ENCODE peak calls at places on chromosomes 1 and 21, in eight cellular contexts. N, B, L, W, K, U, J and X are unnamed samples.
A peak's percentile ranks its signal among the peaks of the same experiment; 100 is the strongest.

GRCh38 chr1:85585845-85586244 is 5.3 kb downstream of the CCN1 start:
- DNase-seq in W (no peak), L (no peak), U (no peak), B (no peak), N (no peak), J (peak; percentile 94), K (no peak), X (no peak)

GRCh38 chr1:207890136-207890738 is 20.7 kb downstream of the CD34 start:
- DNase-seq in L (peak; percentile 80), K (no peak), U (no peak), W (no peak), J (peak; percentile 75), B (no peak), N (no peak), X (no peak)

GRCh38 chr1:59901770-59902388 is 24.7 kb downstream of the CYP2J2 start:
- DNase-seq in N (no peak), W (no peak), L (no peak), J (peak; percentile 28), B (no peak), U (no peak), K (no peak), X (no peak)

GRCh38 chr21:8993943-8994639 is 1527.3 kb upstream of the TPTE start:
- DNase-seq in N (no peak), K (no peak), B (no peak), U (no peak), W (no peak), J (no peak), L (no peak), X (no peak)

GRCh38 chr1:110671323-110671722 is 3.4 kb downstream of the KCNA3 start:
- DNase-seq in N (no peak), L (no peak), U (no peak), B (peak; percentile 12), W (no peak), J (no peak), K (no peak), X (no peak)

GRCh38 chr1:26537951-26538352 is 8.4 kb downstream of the RPS6KA1 start:
- DNase-seq in L (peak; percentile 87), W (no peak), U (no peak), B (no peak), N (no peak), K (no peak), J (peak; percentile 70), X (no peak)

GRCh38 chr1:172308577-172308976 is 111.9 kb upstream of the C1orf105 start:
- DNase-seq in B (no peak), L (no peak), N (no peak), J (no peak), K (no peak), U (no peak), W (no peak), X (no peak)

GRCh38 chr1:214584805-214585766 is 17.9 kb upstream of the CENPF start:
- DNase-seq in K (peak; percentile 48), U (no peak), B (no peak), J (peak; percentile 72), W (no peak), L (no peak), N (no peak), X (peak; percentile 46)

GRCh38 chr1:924619-925323 is 1.0 kb downstream of the SAMD11 start:
- DNase-seq in N (peak; percentile 52), J (no peak), K (no peak), L (no peak), U (no peak), B (no peak), W (no peak), X (no peak)

GRCh38 chr1:162856260-162856659 is 4.7 kb downstream of the CCDC190 start:
- DNase-seq in U (no peak), L (no peak), B (no peak), N (no peak), K (no peak), W (no peak), J (peak; percentile 94), X (no peak)

GRCh38 chr1:27307851-27308598 is 13.9 kb upstream of the TMEM222 start:
- DNase-seq in N (no peak), L (no peak), U (no peak), B (no peak), J (no peak), K (no peak), W (no peak), X (peak; percentile 52)

GRCh38 chr1:234369033-234369430 is 4.2 kb upstream of the COA6 start:
- DNase-seq in W (no peak), L (no peak), J (no peak), K (no peak), N (no peak), B (no peak), U (no peak), X (no peak)

GRCh38 chr1:5755552-5756125 is 236.6 kb downstream of the NPHP4 start:
- DNase-seq in U (no peak), B (no peak), L (peak; percentile 38), J (no peak), W (no peak), N (no peak), K (no peak), X (no peak)

GRCh38 chr1:104073463-104073902 is 323.8 kb downstream of the AMY1C start:
- DNase-seq in K (no peak), B (no peak), W (no peak), J (no peak), N (no peak), U (no peak), L (no peak), X (no peak)

GRCh38 chr1:1058921-1059493 is 15.1 kb downstream of the RNF223 start:
- DNase-seq in K (no peak), N (no peak), J (no peak), L (peak; percentile 85), B (peak; percentile 40), W (peak; percentile 60), U (no peak), X (no peak)

GRCh38 chr1:168437821-168438220 is 106.0 kb downstream of the XCL2 start:
- DNase-seq in U (no peak), N (no peak), K (no peak), B (no peak), L (no peak), J (no peak), W (no peak), X (no peak)

GRCh38 chr21:32414579-32415358 is 2.3 kb downstream of the EVA1C start:
- DNase-seq in N (peak; percentile 8), W (peak; percentile 34), B (no peak), K (no peak), L (no peak), J (no peak), U (no peak), X (no peak)

GRCh38 chr21:38768385-38769071 is 37.2 kb upstream of the ETS2 start:
- DNase-seq in W (no peak), L (no peak), B (peak; percentile 15), U (no peak), N (no peak), K (no peak), J (peak; percentile 95), X (no peak)

GRCh38 chr1:161020573-161021167 is at the start of gene F11R:
- DNase-seq in U (no peak), K (no peak), B (no peak), N (peak; percentile 54), W (peak; percentile 89), J (peak; percentile 62), L (peak; percentile 87), X (peak; percentile 67)

GRCh38 chr1:26016944-26017545 is 4.5 kb upstream of the EXTL1 start:
- DNase-seq in B (no peak), U (no peak), N (no peak), L (peak; percentile 33), W (no peak), K (no peak), J (peak; percentile 41), X (no peak)

GRCh38 chr1:152757747-152758146 is at the start of gene KPRP:
- DNase-seq in U (no peak), N (no peak), L (no peak), W (no peak), B (no peak), J (no peak), K (no peak), X (no peak)

GRCh38 chr1:97806336-97806735 is 114.5 kb downstream of the DPYD start:
- DNase-seq in J (no peak), U (no peak), B (no peak), N (no peak), W (no peak), K (no peak), L (no peak), X (no peak)

GRCh38 chr1:109047339-109047738 is 5.4 kb upstream of the WDR47 start:
- DNase-seq in B (no peak), W (no peak), U (no peak), N (no peak), J (no peak), L (no peak), K (no peak), X (no peak)

GRCh38 chr1:53435151-53435550 is 24.0 kb upstream of the DMRTB1 start:
- DNase-seq in K (no peak), W (no peak), L (no peak), J (no peak), N (no peak), B (no peak), U (no peak), X (no peak)

GRCh38 chr1:29237906-29238600 is 1.7 kb downstream of the PTPRU start:
- DNase-seq in N (no peak), K (no peak), B (no peak), L (no peak), U (no peak), J (no peak), W (no peak), X (no peak)

GRCh38 chr1:216119600-216119999 is 303.6 kb downstream of the USH2A start:
- DNase-seq in W (peak; percentile 6), K (no peak), L (no peak), B (no peak), U (no peak), J (peak; percentile 42), N (peak; percentile 31), X (no peak)

GRCh38 chr1:152441756-152442155 is 27.7 kb upstream of the CRNN start:
- DNase-seq in B (no peak), J (no peak), K (no peak), N (no peak), W (no peak), L (no peak), U (no peak), X (no peak)

GRCh38 chr1:229225331-229225782 is 45.6 kb upstream of the RAB4A start:
- DNase-seq in N (peak; percentile 13), L (no peak), B (no peak), K (no peak), W (no peak), U (no peak), J (no peak), X (no peak)

GRCh38 chr1:62415687-62416086 is 21.2 kb upstream of the USP1 start:
- DNase-seq in B (no peak), W (no peak), J (no peak), K (no peak), U (no peak), L (no peak), N (no peak), X (no peak)

GRCh38 chr1:207181838-207182237 is 77.8 kb downstream of the C4BPA start:
- DNase-seq in K (no peak), B (peak; percentile 2), J (peak; percentile 55), W (no peak), L (no peak), U (no peak), N (peak; percentile 3), X (no peak)